ENCODE peak calls at places on chromosomes 5 and 9, in nine cellular contexts. T is GM06990, Y is suprapubic skin, G is foreskin fibroblast, F is kidney epithelial cell, R is left ventricle myocardium inferior, D is activated B cell treated with CpG ODN at 0.5 μM for 24 hours, B is neural crest cell, N is heart left ventricle. Z is an unnamed sample.

GRCh38 chr5:135064235-135064570 is 30.2 kb upstream of the PITX1 start:
- DNase-seq in F (no peak), R (no peak), D (no peak), T (no peak), G (peak), N (no peak), B (no peak), Y (no peak), Z (no peak)

GRCh38 chr5:143194206-143194605 is 209.3 kb downstream of the NR3C1 start:
- DNase-seq in D (no peak), F (no peak), T (no peak), G (peak), B (no peak), R (no peak), N (no peak), Y (no peak), Z (no peak)

GRCh38 chr9:90815183-90815943 is 13.7 kb downstream of the SYK start:
- DNase-seq in D (peak), B (no peak), T (no peak), Y (no peak), G (no peak), R (no peak), F (no peak), N (no peak), Z (no peak)

GRCh38 chr9:130171226-130172148 is 717 bp upstream of the NCS1 start:
- DNase-seq in T (no peak), Y (no peak), N (no peak), D (no peak), G (no peak), R (no peak), B (no peak), F (no peak), Z (no peak)

GRCh38 chr9:121946465-121946864 is 146.6 kb downstream of the TTLL11 start:
- DNase-seq in R (no peak), Y (no peak), T (no peak), G (no peak), B (no peak), F (no peak), N (no peak), D (no peak), Z (no peak)

GRCh38 chr9:115328228-115328627 is 210.3 kb upstream of the TNC start:
- DNase-seq in T (no peak), F (no peak), R (peak), Y (no peak), G (peak), B (no peak), N (no peak), D (no peak), Z (no peak)

GRCh38 chr9:10876333-10876732 is 263.5 kb upstream of the PTPRD start:
- DNase-seq in Y (no peak), B (no peak), R (no peak), D (no peak), G (no peak), T (no peak), N (no peak), F (no peak), Z (no peak)

GRCh38 chr9:79302569-79302968 is 269.2 kb upstream of the TLE4 start:
- DNase-seq in T (no peak), G (no peak), B (no peak), D (no peak), Y (no peak), N (no peak), F (no peak), R (no peak), Z (no peak)

GRCh38 chr5:10724799-10725507 is 36.1 kb downstream of the DAP start:
- DNase-seq in Y (no peak), B (no peak), D (no peak), N (peak), R (peak), G (peak), F (peak), T (no peak), Z (peak)

GRCh38 chr9:130040901-130041647 is 1.9 kb downstream of the FNBP1 start:
- DNase-seq in D (no peak), F (no peak), N (no peak), T (no peak), R (no peak), B (no peak), Y (no peak), G (no peak), Z (no peak)

GRCh38 chr9:70020217-70020616 is 23.4 kb upstream of the MAMDC2 start:
- DNase-seq in G (no peak), D (no peak), Y (no peak), B (no peak), F (no peak), T (no peak), N (no peak), R (no peak), Z (no peak)

GRCh38 chr5:135476615-135477493 is 24.7 kb upstream of the TIFAB start:
- DNase-seq in Y (peak), N (no peak), T (no peak), R (no peak), D (no peak), B (no peak), F (no peak), G (no peak), Z (no peak)

GRCh38 chr5:58925627-58926545 is 343.0 kb downstream of the RAB3C start:
- DNase-seq in F (no peak), T (no peak), B (no peak), G (no peak), D (no peak), N (no peak), Y (no peak), R (no peak), Z (no peak)

GRCh38 chr9:90943341-90943740 is 141.7 kb downstream of the SYK start:
- DNase-seq in G (peak), Y (no peak), B (no peak), R (no peak), D (no peak), T (no peak), F (no peak), N (no peak), Z (no peak)

GRCh38 chr5:406041-406440 is 36.9 kb upstream of the EXOC3 start:
- DNase-seq in B (no peak), R (no peak), F (no peak), Y (no peak), N (no peak), G (no peak), D (no peak), T (no peak), Z (no peak)

GRCh38 chr5:76199321-76200318 is 116.4 kb downstream of the SV2C start:
- DNase-seq in T (no peak), B (no peak), G (no peak), D (no peak), R (no peak), N (no peak), F (no peak), Y (no peak), Z (no peak)

GRCh38 chr9:28365020-28365640 is 791.8 kb upstream of the C9orf72 start:
- DNase-seq in N (no peak), B (no peak), R (no peak), T (no peak), F (no peak), Y (no peak), G (peak), D (no peak), Z (no peak)

GRCh38 chr9:5443845-5444244 is 6.1 kb upstream of the PLGRKT start:
- DNase-seq in D (no peak), F (no peak), B (no peak), N (no peak), T (no peak), R (no peak), Y (no peak), G (no peak), Z (no peak)

GRCh38 chr9:108310202-108310601 is 545.6 kb downstream of the ACTL7B start:
- DNase-seq in D (no peak), T (no peak), Y (no peak), G (no peak), F (no peak), R (no peak), N (no peak), B (no peak), Z (no peak)

GRCh38 chr5:91266184-91266705 is 116.9 kb downstream of the ARRDC3 start:
- DNase-seq in N (no peak), G (peak), F (no peak), Y (no peak), B (no peak), D (no peak), T (peak), R (no peak), Z (no peak)

DNA sequence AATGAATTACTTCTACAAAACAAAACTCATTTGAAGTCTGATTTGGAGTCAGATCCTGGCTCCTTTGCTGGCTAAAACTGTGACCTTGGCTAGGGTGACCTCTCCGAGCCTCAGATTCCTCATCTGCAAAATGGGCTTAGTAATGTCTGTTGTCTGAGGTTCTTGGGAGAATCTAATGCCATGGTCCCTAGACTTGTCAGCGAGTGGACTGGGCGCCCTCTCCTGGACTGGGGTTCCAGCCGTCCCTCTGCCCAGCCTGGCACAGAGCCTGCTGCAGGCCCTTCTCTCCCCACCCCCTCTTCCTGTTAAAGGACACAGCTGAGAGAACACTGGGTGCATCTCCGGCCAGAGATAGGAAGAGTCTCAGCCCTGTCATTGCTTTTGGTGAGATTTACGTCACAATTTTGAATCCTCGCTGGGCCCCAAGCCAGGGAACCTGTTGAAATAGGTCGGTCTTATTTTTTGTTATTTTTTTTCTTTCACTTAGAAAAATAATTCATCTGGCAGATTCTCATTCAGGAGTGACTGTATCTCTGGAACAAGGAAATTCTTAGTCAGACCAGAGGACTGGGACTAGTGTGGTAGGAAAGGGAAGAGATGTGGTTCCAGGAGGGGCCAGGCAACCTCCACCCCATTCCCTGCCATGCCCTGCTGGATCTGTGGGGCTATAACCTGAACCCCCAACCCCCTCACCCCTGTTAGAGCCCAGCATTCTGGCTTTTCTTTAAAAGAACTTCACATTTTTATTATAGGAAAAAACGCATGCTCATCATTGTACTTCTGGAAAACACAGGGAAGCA is 48.2 kb upstream of the RPL26L1 start:
- DNase-seq in B (no peak), R (peak), G (peak), N (peak), D (peak), T (peak), Y (peak), F (no peak), Z (peak)
- TF ChIP-seq CTCF in B (peak), R (peak), G (peak), N (no peak), D (no peak), T (peak), Y (no peak), F (peak), Z (peak)

GRCh38 chr5:133202066-133202665 is 150.4 kb downstream of the HSPA4 start:
- DNase-seq in Y (no peak), D (no peak), T (no peak), F (no peak), B (no peak), N (no peak), R (no peak), G (no peak), Z (no peak)
- TF ChIP-seq CTCF in Y (no peak), D (no peak), T (no peak), F (no peak), B (no peak), N (no peak), R (no peak), G (no peak), Z (no peak)

DNA sequence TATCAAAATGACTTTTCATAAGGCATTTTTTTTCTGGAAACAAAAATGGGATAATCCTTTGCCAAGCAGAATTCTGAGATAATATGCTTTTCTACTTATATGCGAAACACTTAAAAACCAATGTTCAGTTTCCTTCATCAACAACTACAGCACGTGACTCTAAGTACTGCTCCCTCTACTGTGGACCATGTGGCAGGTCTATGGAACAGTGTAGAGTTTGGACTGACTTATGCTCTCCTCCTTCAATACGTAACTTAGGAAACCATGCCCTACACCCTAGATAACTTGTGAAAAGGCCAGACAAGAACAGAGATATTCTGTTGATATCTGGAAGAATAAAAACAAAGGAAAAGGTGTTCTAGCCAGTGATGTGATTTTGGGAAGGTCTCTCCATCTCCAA is 111.3 kb upstream of the GNA14 start:
- DNase-seq in Y (no peak), T (no peak), F (no peak), N (no peak), B (no peak), G (no peak), D (no peak), R (no peak), Z (no peak)
- TF ChIP-seq CTCF in Y (no peak), T (no peak), F (no peak), N (no peak), B (no peak), G (no peak), D (no peak), R (no peak), Z (no peak)

GRCh38 chr9:137281345-137282116 is 4.0 kb downstream of the TOR4A start:
- DNase-seq in Y (no peak), D (no peak), F (no peak), B (no peak), T (no peak), N (no peak), G (no peak), R (no peak), Z (no peak)

GRCh38 chr9:137278061-137278912 is 761 bp downstream of the TOR4A start:
- DNase-seq in R (no peak), F (no peak), D (no peak), N (peak), Y (no peak), B (no peak), G (peak), T (peak), Z (peak)

GRCh38 chr9:137279741-137280477 is 2.4 kb downstream of the TOR4A start:
- DNase-seq in B (no peak), G (no peak), R (no peak), Y (no peak), F (no peak), D (no peak), N (no peak), T (peak), Z (no peak)

GRCh38 chr9:137278913-137279711 is 1.6 kb downstream of the TOR4A start:
- DNase-seq in Y (no peak), T (peak), G (no peak), F (no peak), N (peak), B (no peak), R (no peak), D (no peak), Z (no peak)

GRCh38 chr9:137280478-137281344 is 3.2 kb downstream of the TOR4A start:
- DNase-seq in N (peak), F (no peak), G (peak), B (peak), R (no peak), Y (no peak), D (no peak), T (no peak), Z (no peak)
- TF ChIP-seq CTCF in N (peak), F (no peak), G (no peak), B (peak), R (peak), Y (no peak), D (no peak), T (no peak), Z (peak)

GRCh38 chr5:7673658-7674057 is 177.3 kb downstream of the CFAP90 start:
- DNase-seq in G (no peak), F (no peak), Y (no peak), R (no peak), N (no peak), D (no peak), B (no peak), T (no peak), Z (no peak)
- TF ChIP-seq CTCF in G (no peak), F (no peak), Y (no peak), R (no peak), N (no peak), D (no peak), B (no peak), T (no peak), Z (no peak)

DNA sequence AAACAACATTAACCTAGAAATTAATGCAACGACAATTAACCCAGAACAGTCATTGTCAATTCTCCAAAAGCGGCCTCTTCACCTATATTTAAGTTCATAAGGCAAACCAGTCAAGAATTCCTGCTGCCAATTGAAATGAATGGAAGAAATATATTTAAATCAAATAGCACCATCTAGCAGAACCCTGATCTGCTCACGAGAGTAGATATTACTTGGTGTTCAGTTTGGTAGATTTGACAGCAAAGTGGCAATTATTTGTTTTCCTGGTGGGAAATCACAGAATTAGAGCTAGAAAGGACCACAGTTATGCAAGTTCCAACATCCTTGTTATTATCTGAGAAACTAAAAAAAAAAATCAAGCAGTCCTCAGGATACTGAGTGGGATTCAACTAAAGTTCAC is 2.3 kb downstream of the SSBP2 start:
- DNase-seq in D (no peak), R (no peak), T (no peak), N (no peak), Y (no peak), B (no peak), G (no peak), F (no peak), Z (no peak)
- TF ChIP-seq CTCF in D (no peak), R (no peak), T (no peak), N (no peak), Y (no peak), B (no peak), G (no peak), F (no peak), Z (peak)